ENCODE peak calls at places on chromosomes 1 and 21, in four cellular contexts. V, Q, D and B are unnamed samples.

GRCh38 chr1:12615916-12616708 is 1.9 kb downstream of the DHRS3 start:
- DNase-seq in V (no peak), Q (peak), D (peak), B (no peak)

GRCh38 chr1:145995964-145996432 is 381 bp downstream of the TXNIP start:
- DNase-seq in V (no peak), Q (peak), D (no peak), B (no peak)

GRCh38 chr21:25350056-25350455 is 257.2 kb downstream of the MRPL39 start:
- DNase-seq in V (peak), Q (no peak), D (peak), B (no peak)

GRCh38 chr1:162663589-162664030 is 31.3 kb downstream of the DDR2 start:
- DNase-seq in V (peak), Q (peak), D (peak), B (no peak)

GRCh38 chr1:51237714-51238403 is 1.8 kb downstream of the RNF11 start:
- DNase-seq in V (peak), Q (no peak), D (peak), B (no peak)

GRCh38 chr1:98110674-98111073 is 189.8 kb upstream of the DPYD start:
- DNase-seq in V (no peak), Q (no peak), D (peak), B (no peak)

GRCh38 chr1:40848530-40849189 is 13.5 kb downstream of the CITED4 start:
- DNase-seq in V (peak), Q (no peak), D (peak), B (no peak)

GRCh38 chr21:45854702-45855247 is 126.8 kb upstream of the COL6A1 start:
- DNase-seq in V (no peak), Q (no peak), D (peak), B (peak)

GRCh38 chr1:54885237-54885679 is 1.7 kb downstream of the DHCR24 start:
- DNase-seq in V (no peak), Q (no peak), D (no peak), B (no peak)

GRCh38 chr21:15151385-15152103 is 86.7 kb upstream of the NRIP1 start:
- DNase-seq in V (no peak), Q (no peak), D (no peak), B (no peak)

GRCh38 chr1:119647228-119647733 is 785 bp downstream of the ZNF697 start:
- DNase-seq in V (no peak), Q (peak), D (no peak), B (peak)

GRCh38 chr1:60848583-60849188 is 233.7 kb upstream of the NFIA start:
- DNase-seq in V (peak), Q (no peak), D (peak), B (no peak)

GRCh38 chr1:235532350-235532749 is 28.1 kb upstream of the B3GALNT2 start:
- DNase-seq in V (peak), Q (no peak), D (peak), B (no peak)

GRCh38 chr21:32415451-32415850 is 2.9 kb downstream of the EVA1C start:
- DNase-seq in V (no peak), Q (peak), D (no peak), B (no peak)

GRCh38 chr1:1487701-1488100 is 16.1 kb downstream of the ATAD3B start:
- DNase-seq in V (no peak), Q (no peak), D (no peak), B (no peak)

GRCh38 chr1:211352985-211353515 is 26.4 kb downstream of the TRAF5 start:
- DNase-seq in V (no peak), Q (no peak), D (no peak), B (peak)

GRCh38 chr1:108521990-108522393 is 37.9 kb upstream of the EEIG2 start:
- DNase-seq in V (no peak), Q (no peak), D (peak), B (no peak)

GRCh38 chr1:19007491-19008441 is 51.3 kb upstream of the IFFO2 start:
- DNase-seq in V (no peak), Q (no peak), D (no peak), B (no peak)

GRCh38 chr1:211323156-211324063 is 3.2 kb upstream of the TRAF5 start:
- DNase-seq in V (peak), Q (no peak), D (peak), B (no peak)

GRCh38 chr1:228112167-228112566 is 3.1 kb upstream of the MRPL55 start:
- DNase-seq in V (no peak), Q (no peak), D (no peak), B (no peak)

GRCh38 chr1:8902765-8903164 is 24.3 kb upstream of the ENO1 start:
- DNase-seq in V (no peak), Q (no peak), D (peak), B (no peak)

GRCh38 chr1:24996456-24996855 is 66.4 kb upstream of the RUNX3 start:
- DNase-seq in V (no peak), Q (no peak), D (no peak), B (no peak)

GRCh38 chr1:109765483-109765815 is 1.7 kb upstream of the EPS8L3 start:
- DNase-seq in V (no peak), Q (peak), D (no peak), B (no peak)

GRCh38 chr1:205172729-205173366 is 38.7 kb downstream of the DSTYK start:
- DNase-seq in V (peak), Q (no peak), D (peak), B (no peak)

DNA sequence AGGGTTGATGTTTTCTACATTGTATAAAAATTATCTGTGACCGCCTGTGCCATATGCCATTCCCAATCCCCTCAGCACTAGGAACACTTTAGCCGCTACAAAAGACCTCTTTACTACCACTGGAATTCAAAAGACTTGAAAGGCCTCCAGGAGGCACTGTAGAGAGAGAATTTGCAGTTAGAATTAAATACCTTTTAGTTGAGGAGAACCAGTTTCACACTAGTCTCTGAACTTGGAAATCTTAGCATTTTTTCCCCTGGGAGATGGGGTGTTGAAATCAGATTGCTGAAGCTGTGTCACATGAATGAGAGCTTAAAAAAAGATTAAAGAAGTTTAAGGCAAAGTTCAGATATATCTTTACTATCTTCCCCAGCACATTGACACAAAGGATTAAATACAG is 291.0 kb downstream of the ADGRL2 start:
- DNase-seq in V (peak), Q (no peak), D (no peak), B (no peak)
- TF ChIP-seq CTCF in V (no peak), Q (no peak), D (no peak), B (no peak)

DNA sequence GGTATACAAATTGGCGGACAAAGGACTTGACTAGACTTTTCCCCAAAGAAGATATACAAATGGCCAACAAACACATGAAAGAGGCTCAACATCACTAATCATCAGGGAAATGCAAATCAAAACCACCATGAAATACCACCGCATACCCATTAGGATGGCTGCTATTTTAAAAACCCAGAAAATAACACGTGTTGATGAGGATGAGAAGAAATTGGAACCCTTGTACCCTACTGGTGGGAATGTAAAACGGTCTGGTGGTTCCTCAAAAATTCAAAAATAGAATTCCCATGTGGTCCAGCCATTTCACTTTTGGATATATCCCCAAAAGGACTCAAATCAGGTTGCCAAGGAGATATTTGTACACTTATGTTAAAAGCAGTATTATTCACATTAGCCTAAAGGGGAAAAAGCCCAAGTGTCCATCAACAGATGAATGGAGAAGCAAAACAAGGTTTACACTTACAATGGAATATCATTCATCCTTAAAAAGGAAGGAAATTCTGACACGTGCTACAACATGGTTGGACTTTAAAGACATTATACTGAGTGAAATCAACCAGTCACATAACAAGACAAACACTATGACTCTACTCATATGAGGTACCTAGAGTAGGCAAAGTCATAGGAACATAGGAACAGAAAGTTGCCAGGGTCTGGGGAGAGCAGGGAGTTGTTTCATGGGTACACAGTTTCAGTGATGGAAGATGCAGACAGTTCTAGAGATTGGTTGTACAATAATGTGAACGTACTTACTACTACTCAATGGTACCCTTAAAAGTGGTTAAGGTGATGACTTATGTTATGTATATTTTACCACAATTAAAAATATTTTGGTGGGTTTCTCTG is 17.0 kb downstream of the CD34 start:
- DNase-seq in V (no peak), Q (no peak), D (no peak), B (no peak)
- TF ChIP-seq CTCF in V (no peak), Q (no peak), D (no peak), B (no peak)

GRCh38 chr1:58783993-58784757 is at the start of gene JUN:
- DNase-seq in V (peak), Q (peak), D (peak), B (peak)

GRCh38 chr1:58786927-58787245 is 3.0 kb upstream of the JUN start:
- DNase-seq in V (no peak), Q (no peak), D (no peak), B (no peak)

GRCh38 chr1:58784758-58785423 is 1.0 kb upstream of the JUN start:
- DNase-seq in V (peak), Q (peak), D (peak), B (peak)

GRCh38 chr1:58786184-58786926 is 2.5 kb upstream of the JUN start:
- DNase-seq in V (no peak), Q (no peak), D (peak), B (no peak)

DNA sequence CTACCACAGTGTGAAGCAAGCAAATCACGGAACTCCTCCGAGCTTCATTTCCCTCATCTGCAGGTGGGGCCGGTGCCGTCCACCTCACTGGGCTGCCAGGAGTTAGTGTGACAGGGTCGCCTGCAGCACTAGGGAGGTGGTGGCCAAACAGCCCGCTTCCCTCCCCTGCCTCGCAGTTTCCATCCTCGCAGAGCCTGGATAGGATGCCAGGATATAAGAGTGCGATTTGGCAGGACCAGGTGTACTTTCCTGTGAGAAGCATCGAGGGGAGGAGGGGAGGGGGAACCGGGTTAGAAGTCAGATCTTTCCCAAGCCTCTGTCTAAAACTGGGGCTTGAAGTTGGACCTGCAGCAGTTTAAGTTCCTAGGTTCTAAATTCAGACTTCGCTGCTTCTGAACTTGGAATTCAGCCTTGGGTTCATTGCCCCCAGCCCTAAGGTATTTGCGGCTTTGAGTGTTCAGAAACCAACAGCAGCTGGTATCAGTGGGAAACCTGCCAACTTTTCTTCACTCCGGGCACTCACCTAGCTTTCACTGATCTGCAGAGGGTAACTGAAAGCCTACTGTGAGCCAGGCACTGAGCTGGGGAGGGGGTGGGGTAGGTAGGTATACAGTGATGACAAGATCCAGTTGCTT is 1.7 kb upstream of the JUN start:
- DNase-seq in V (no peak), Q (peak), D (peak), B (peak)
- TF ChIP-seq CTCF in V (no peak), Q (no peak), D (no peak), B (no peak)

DNA sequence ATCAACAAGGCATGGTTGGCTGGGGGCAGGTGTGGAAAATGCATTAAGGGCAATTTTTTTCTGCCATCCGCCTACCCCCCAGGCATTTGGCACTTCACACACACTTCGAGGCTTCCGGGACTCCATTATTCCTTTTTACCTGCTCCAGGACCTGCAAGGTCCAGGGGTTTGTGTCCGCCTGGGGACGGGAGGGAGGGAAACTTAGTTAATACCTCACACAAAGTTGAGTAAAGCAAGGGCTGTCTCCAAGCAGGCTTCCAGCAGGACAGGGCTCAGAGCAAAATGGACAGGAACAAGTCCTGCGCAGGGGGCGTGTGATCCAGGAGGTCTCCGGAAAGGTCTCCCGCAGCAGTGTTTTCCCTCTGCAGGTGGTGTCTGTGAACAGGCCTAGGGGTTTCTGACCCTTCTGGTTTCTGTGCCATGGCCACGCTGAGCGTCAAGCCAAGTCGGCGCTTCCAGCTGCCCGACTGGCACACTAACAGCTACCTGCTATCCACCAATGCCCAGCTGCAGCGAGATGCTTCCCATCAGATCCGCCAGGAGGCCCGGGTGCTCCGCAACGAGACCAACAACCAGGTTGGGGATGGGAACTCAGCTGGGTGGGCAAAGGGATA is 715 bp downstream of the TEKT2 start:
- DNase-seq in V (no peak), Q (no peak), D (no peak), B (no peak)
- TF ChIP-seq CTCF in V (no peak), Q (no peak), D (no peak), B (no peak)

DNA sequence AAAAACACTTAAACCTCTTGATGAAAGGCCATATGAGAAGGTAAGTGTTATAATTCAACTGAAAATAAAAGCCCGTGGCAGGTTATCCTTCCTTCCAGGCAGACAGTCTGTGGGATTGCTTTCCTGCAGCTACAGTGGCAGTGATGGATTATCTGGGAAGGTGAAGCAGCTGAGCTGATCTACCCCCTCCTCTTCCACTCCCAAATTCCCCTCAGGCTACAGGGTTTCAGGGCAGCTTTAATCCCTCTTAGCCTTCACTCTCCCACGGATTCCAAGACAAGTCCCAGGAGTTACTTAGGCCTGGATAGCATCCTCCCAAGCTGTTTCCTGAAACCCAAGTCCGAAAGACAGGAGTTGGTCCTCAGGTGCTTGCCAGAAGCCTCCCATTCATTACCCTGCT is 398.7 kb downstream of the TBX15 start:
- DNase-seq in V (no peak), Q (no peak), D (no peak), B (no peak)
- TF ChIP-seq CTCF in V (no peak), Q (no peak), D (no peak), B (no peak)

GRCh38 chr1:208033236-208033635 is 122.3 kb upstream of the CD34 start:
- DNase-seq in V (no peak), Q (no peak), D (no peak), B (no peak)

GRCh38 chr1:208036918-208037567 is 126.1 kb upstream of the CD34 start:
- DNase-seq in V (no peak), Q (no peak), D (no peak), B (no peak)

GRCh38 chr1:208038303-208038702 is 127.4 kb upstream of the CD34 start:
- DNase-seq in V (no peak), Q (no peak), D (no peak), B (no peak)

GRCh38 chr1:208034135-208034534 is 123.2 kb upstream of the CD34 start:
- DNase-seq in V (no peak), Q (no peak), D (no peak), B (no peak)

GRCh38 chr1:208036177-208036808 is 125.4 kb upstream of the CD34 start:
- DNase-seq in V (peak), Q (no peak), D (peak), B (no peak)
- TF ChIP-seq CTCF in V (peak), Q (no peak), D (peak), B (no peak)

GRCh38 chr1:20785907-20786309 is 1.2 kb downstream of the HP1BP3 start:
- DNase-seq in V (no peak), Q (no peak), D (no peak), B (no peak)

GRCh38 chr1:20788489-20788795 is 1.3 kb upstream of the HP1BP3 start:
- DNase-seq in V (no peak), Q (no peak), D (no peak), B (no peak)

GRCh38 chr1:20786310-20787099 is 602 bp downstream of the HP1BP3 start:
- DNase-seq in V (peak), Q (peak), D (peak), B (peak)

GRCh38 chr1:20787775-20788488 is 825 bp upstream of the HP1BP3 start:
- DNase-seq in V (peak), Q (no peak), D (peak), B (no peak)

GRCh38 chr1:20787100-20787774 is at the start of gene HP1BP3:
- DNase-seq in V (peak), Q (no peak), D (peak), B (no peak)
- TF ChIP-seq CTCF in V (no peak), Q (no peak), D (no peak), B (no peak)

GRCh38 chr1:15975805-15976680 is at the start of gene ZBTB17:
- DNase-seq in V (peak), Q (peak), D (peak), B (peak)
- TF ChIP-seq CTCF in V (no peak), Q (no peak), D (peak), B (no peak)

DNA sequence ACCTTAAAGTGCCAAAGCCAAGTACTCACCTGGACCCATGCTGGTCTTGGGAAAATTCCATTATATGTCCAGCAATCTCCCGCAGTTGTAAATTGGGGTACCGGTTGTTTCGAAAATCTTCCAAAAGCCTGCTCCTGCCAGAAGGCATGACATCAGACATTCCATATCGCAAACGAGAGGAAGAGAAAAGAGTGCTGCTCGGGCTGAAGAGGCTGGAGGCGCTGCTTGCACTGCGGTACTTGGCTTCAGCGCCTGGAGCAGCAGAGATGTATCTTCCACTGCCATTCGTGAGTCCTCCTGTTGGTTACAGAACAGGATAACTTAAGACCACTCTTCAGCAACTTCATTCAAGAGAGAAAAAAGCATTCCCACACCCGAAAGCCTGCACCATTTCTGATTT is 45.1 kb upstream of the SDC3 start:
- DNase-seq in V (no peak), Q (no peak), D (no peak), B (no peak)
- TF ChIP-seq CTCF in V (no peak), Q (no peak), D (no peak), B (no peak)